ENCODE peak calls at places on chromosome X, in six cellular contexts. W is ELR; L is tibial artery; F is AG10803; D is activated CD4-positive, CD25-positive, alpha-beta regulatory T cell treated with anti-CD3 and anti-CD28 coated beads, Interleukin-2, amount 50 U/mL, for 72 hours; M is lower lobe of right lung. I is an unnamed sample.

GRCh38 chrX:120647127-120647526 is 17.3 kb upstream of the C1GALT1C1 start:
- DNase-seq in F (no peak), L (no peak), M (no peak), D (no peak), W (no peak), I (no peak)

GRCh38 chrX:12673487-12673886 is 117.7 kb upstream of the PRPS2 start:
- DNase-seq in D (no peak), M (no peak), L (no peak), F (no peak), W (no peak), I (no peak)

GRCh38 chrX:37331546-37331945 is 17.6 kb upstream of the PRRG1 start:
- DNase-seq in M (no peak), W (no peak), D (no peak), L (no peak), F (no peak), I (no peak)

GRCh38 chrX:137234651-137235402 is 201.0 kb upstream of the GPR101 start:
- DNase-seq in L (no peak), F (no peak), W (no peak), D (no peak), M (no peak), I (no peak)

GRCh38 chrX:5752831-5753230 is 475.8 kb downstream of the NLGN4X start:
- DNase-seq in W (no peak), L (no peak), M (no peak), D (no peak), F (no peak), I (no peak)

GRCh38 chrX:68146054-68146453 is 287.2 kb downstream of the OPHN1 start:
- DNase-seq in D (no peak), L (no peak), W (peak), F (peak), M (no peak), I (no peak)

GRCh38 chrX:81286608-81287007 is 84.7 kb downstream of the SH3BGRL start:
- DNase-seq in W (no peak), L (no peak), M (no peak), F (no peak), D (no peak), I (no peak)

GRCh38 chrX:103157511-103158316 is 57.2 kb upstream of the BEX4 start:
- DNase-seq in D (no peak), W (peak), L (no peak), F (peak), M (no peak), I (no peak)

GRCh38 chrX:78168065-78168464 is 28.6 kb upstream of the TAF9B start:
- DNase-seq in M (no peak), D (no peak), F (no peak), L (no peak), W (peak), I (no peak)

GRCh38 chrX:131405497-131405896 is 116.4 kb upstream of the IGSF1 start:
- DNase-seq in L (no peak), F (no peak), D (no peak), M (no peak), W (peak), I (no peak)

GRCh38 chrX:3143043-3143799 is 102.0 kb downstream of the ARSF start:
- DNase-seq in M (no peak), D (no peak), F (no peak), W (no peak), L (no peak), I (no peak)

GRCh38 chrX:3295731-3296130 is 50.7 kb downstream of the MXRA5 start:
- DNase-seq in W (peak), F (no peak), L (no peak), D (no peak), M (no peak), I (no peak)

GRCh38 chrX:39811391-39811790 is 286.4 kb downstream of the BCOR start:
- DNase-seq in D (no peak), M (no peak), L (no peak), W (no peak), F (no peak), I (no peak)